ENCODE peak calls at places on chromosome 16, in seven cellular contexts. One of them, this sample, is unnamed.

GRCh38 chr16:2895813-2896212 is 12.8 kb downstream of the FLYWCH2 start:
- DNase-seq in mesenchymal stem cell: peak; percentile 36
- DNase-seq in cardiac muscle cell: no peak
- DNase-seq in stomach: no peak
- DNase-seq in A549: no peak
- DNase-seq in body of pancreas: no peak
- DNase-seq in GM12878: no peak
- DNase-seq in this sample: no peak

GRCh38 chr16:15618392-15618791 is 24.6 kb downstream of the MARF1 start:
- DNase-seq in mesenchymal stem cell: no peak
- DNase-seq in cardiac muscle cell: no peak
- DNase-seq in stomach: no peak
- DNase-seq in A549: no peak
- DNase-seq in body of pancreas: no peak
- DNase-seq in GM12878: no peak
- DNase-seq in this sample: no peak

GRCh38 chr16:61413026-61413425 is 623.2 kb downstream of the CDH8 start:
- DNase-seq in mesenchymal stem cell: no peak
- DNase-seq in cardiac muscle cell: no peak
- DNase-seq in stomach: no peak
- DNase-seq in A549: no peak
- DNase-seq in body of pancreas: no peak
- DNase-seq in GM12878: no peak
- DNase-seq in this sample: no peak

GRCh38 chr16:83968483-83968865 is 430 bp downstream of the NECAB2 start:
- DNase-seq in mesenchymal stem cell: no peak
- DNase-seq in cardiac muscle cell: peak; percentile 50
- DNase-seq in stomach: no peak
- DNase-seq in A549: no peak
- DNase-seq in body of pancreas: no peak
- DNase-seq in GM12878: no peak
- DNase-seq in this sample: no peak

GRCh38 chr16:23182675-23183485 is at the start of gene SCNN1G:
- DNase-seq in mesenchymal stem cell: no peak
- DNase-seq in cardiac muscle cell: peak; percentile 39
- DNase-seq in stomach: peak; percentile 31
- DNase-seq in A549: peak; percentile 25
- DNase-seq in body of pancreas: no peak
- DNase-seq in GM12878: no peak
- DNase-seq in this sample: no peak

GRCh38 chr16:49986351-49987124 is 38.5 kb upstream of the CNEP1R1 start:
- DNase-seq in mesenchymal stem cell: no peak
- DNase-seq in cardiac muscle cell: no peak
- DNase-seq in stomach: peak; percentile 27
- DNase-seq in A549: no peak
- DNase-seq in body of pancreas: no peak
- DNase-seq in GM12878: no peak
- DNase-seq in this sample: no peak

GRCh38 chr16:57258910-57259475 is 13.9 kb downstream of the ARL2BP start:
- DNase-seq in mesenchymal stem cell: no peak
- DNase-seq in cardiac muscle cell: no peak
- DNase-seq in stomach: peak; percentile 21
- DNase-seq in A549: no peak
- DNase-seq in body of pancreas: no peak
- DNase-seq in GM12878: no peak
- DNase-seq in this sample: no peak

GRCh38 chr16:11053916-11054460 is 109.6 kb downstream of the CLEC16A start:
- DNase-seq in mesenchymal stem cell: no peak
- DNase-seq in cardiac muscle cell: no peak
- DNase-seq in stomach: no peak
- DNase-seq in A549: no peak
- DNase-seq in body of pancreas: no peak
- DNase-seq in GM12878: no peak
- DNase-seq in this sample: no peak

GRCh38 chr16:12147681-12148479 is 171.3 kb downstream of the SNX29 start:
- DNase-seq in mesenchymal stem cell: no peak
- DNase-seq in cardiac muscle cell: no peak
- DNase-seq in stomach: no peak
- DNase-seq in A549: no peak
- DNase-seq in body of pancreas: no peak
- DNase-seq in GM12878: no peak
- DNase-seq in this sample: no peak

GRCh38 chr16:89922884-89923639 is at the start of gene TUBB3:
- DNase-seq in mesenchymal stem cell: peak; percentile 84
- DNase-seq in cardiac muscle cell: peak; percentile 87
- DNase-seq in stomach: peak; percentile 69
- DNase-seq in A549: peak; percentile 94
- DNase-seq in body of pancreas: peak; percentile 64
- DNase-seq in GM12878: no peak
- DNase-seq in this sample: peak; percentile 61

GRCh38 chr16:8712589-8713361 is 38.4 kb downstream of the ABAT start:
- DNase-seq in mesenchymal stem cell: no peak
- DNase-seq in cardiac muscle cell: no peak
- DNase-seq in stomach: no peak
- DNase-seq in A549: no peak
- DNase-seq in body of pancreas: peak; percentile 10
- DNase-seq in GM12878: no peak
- DNase-seq in this sample: no peak

GRCh38 chr16:79740153-79740720 is 139.7 kb upstream of the MAF start:
- DNase-seq in mesenchymal stem cell: no peak
- DNase-seq in cardiac muscle cell: no peak
- DNase-seq in stomach: no peak
- DNase-seq in A549: no peak
- DNase-seq in body of pancreas: no peak
- DNase-seq in GM12878: no peak
- DNase-seq in this sample: no peak

GRCh38 chr16:14613991-14614390 is 16.1 kb downstream of the PARN start:
- DNase-seq in mesenchymal stem cell: no peak
- DNase-seq in cardiac muscle cell: no peak
- DNase-seq in stomach: no peak
- DNase-seq in A549: no peak
- DNase-seq in body of pancreas: no peak
- DNase-seq in GM12878: no peak
- DNase-seq in this sample: no peak

GRCh38 chr16:85162478-85163277 is 50.4 kb upstream of the CIBAR2 start:
- DNase-seq in mesenchymal stem cell: peak; percentile 92
- DNase-seq in cardiac muscle cell: no peak
- DNase-seq in stomach: no peak
- DNase-seq in A549: no peak
- DNase-seq in body of pancreas: peak; percentile 27
- DNase-seq in GM12878: no peak
- DNase-seq in this sample: no peak

GRCh38 chr16:87351320-87351698 is 32.3 kb downstream of the FBXO31 start:
- DNase-seq in mesenchymal stem cell: no peak
- DNase-seq in cardiac muscle cell: no peak
- DNase-seq in stomach: no peak
- DNase-seq in A549: no peak
- DNase-seq in body of pancreas: no peak
- DNase-seq in GM12878: no peak
- DNase-seq in this sample: no peak

GRCh38 chr16:67216612-67217490 is 10.1 kb upstream of the TMEM208 start:
- DNase-seq in mesenchymal stem cell: no peak
- DNase-seq in cardiac muscle cell: no peak
- DNase-seq in stomach: peak; percentile 61
- DNase-seq in A549: no peak
- DNase-seq in body of pancreas: peak; percentile 56
- DNase-seq in GM12878: no peak
- DNase-seq in this sample: no peak

GRCh38 chr16:4141604-4142003 is 25.4 kb upstream of the ADCY9 start:
- DNase-seq in mesenchymal stem cell: no peak
- DNase-seq in cardiac muscle cell: no peak
- DNase-seq in stomach: no peak
- DNase-seq in A549: no peak
- DNase-seq in body of pancreas: no peak
- DNase-seq in GM12878: no peak
- DNase-seq in this sample: no peak
- H3K27ac ChIP-seq in mesenchymal stem cell: no peak overlapping the region
- H3K27ac ChIP-seq in cardiac muscle cell: no peak overlapping the region
- H3K27ac ChIP-seq in stomach: no peak overlapping the region
- H3K27ac ChIP-seq in A549: no peak overlapping the region
- H3K27ac ChIP-seq in body of pancreas: no peak overlapping the region
- H3K27ac ChIP-seq in GM12878: no peak overlapping the region
- H3K27ac ChIP-seq in this sample: no peak overlapping the region

GRCh38 chr16:82843606-82844271 is 217.0 kb downstream of the CDH13 start:
- DNase-seq in mesenchymal stem cell: no peak
- DNase-seq in cardiac muscle cell: no peak
- DNase-seq in stomach: no peak
- DNase-seq in A549: no peak
- DNase-seq in body of pancreas: no peak
- DNase-seq in GM12878: no peak
- DNase-seq in this sample: no peak

GRCh38 chr16:82845076-82845475 is 218.3 kb downstream of the CDH13 start:
- DNase-seq in mesenchymal stem cell: no peak
- DNase-seq in cardiac muscle cell: peak; percentile 19
- DNase-seq in stomach: no peak
- DNase-seq in A549: no peak
- DNase-seq in body of pancreas: no peak
- DNase-seq in GM12878: no peak
- DNase-seq in this sample: no peak

GRCh38 chr16:82835487-82836160 is 208.9 kb downstream of the CDH13 start:
- DNase-seq in mesenchymal stem cell: no peak
- DNase-seq in cardiac muscle cell: no peak
- DNase-seq in stomach: no peak
- DNase-seq in A549: no peak
- DNase-seq in body of pancreas: no peak
- DNase-seq in GM12878: no peak
- DNase-seq in this sample: no peak

GRCh38 chr16:82846806-82847205 is 220.0 kb downstream of the CDH13 start:
- DNase-seq in mesenchymal stem cell: no peak
- DNase-seq in cardiac muscle cell: no peak
- DNase-seq in stomach: no peak
- DNase-seq in A549: no peak
- DNase-seq in body of pancreas: no peak
- DNase-seq in GM12878: no peak
- DNase-seq in this sample: no peak

GRCh38 chr16:82841108-82841507 is 214.3 kb downstream of the CDH13 start:
- DNase-seq in mesenchymal stem cell: no peak
- DNase-seq in cardiac muscle cell: no peak
- DNase-seq in stomach: no peak
- DNase-seq in A549: no peak
- DNase-seq in body of pancreas: no peak
- DNase-seq in GM12878: no peak
- DNase-seq in this sample: no peak
- H3K9me3 ChIP-seq in mesenchymal stem cell: peaks cover 11% of the 10 kb centered on the region
- H3K9me3 ChIP-seq in cardiac muscle cell: no peaks in the 10 kb centered on the region
- H3K9me3 ChIP-seq in stomach: no peaks in the 10 kb centered on the region
- H3K9me3 ChIP-seq in A549: no peaks in the 10 kb centered on the region
- H3K9me3 ChIP-seq in body of pancreas: no peaks in the 10 kb centered on the region
- H3K9me3 ChIP-seq in GM12878: no peaks in the 10 kb centered on the region
- H3K9me3 ChIP-seq in this sample: no peaks in the 10 kb centered on the region

DNA sequence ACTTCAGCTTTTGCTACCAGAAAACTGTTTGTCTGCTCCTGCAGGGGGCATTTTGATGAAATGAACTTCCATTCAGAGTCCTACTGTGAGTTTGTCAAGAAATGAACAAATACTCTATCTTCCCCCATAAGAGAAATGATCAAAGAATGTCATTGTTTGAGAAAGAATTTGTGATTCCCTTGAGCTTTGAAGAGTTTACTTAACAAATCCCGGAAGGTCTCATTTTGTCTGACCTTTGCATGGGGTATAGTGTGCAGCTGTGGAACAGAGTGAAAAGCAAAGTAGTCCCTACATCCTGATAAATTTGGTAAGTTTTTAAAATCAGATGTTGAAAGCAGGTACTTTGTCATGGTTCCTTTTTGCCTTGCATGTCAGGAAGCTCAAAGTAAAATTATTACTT is 178.0 kb downstream of the ABCC12 start:
- DNase-seq in mesenchymal stem cell: no peak
- DNase-seq in cardiac muscle cell: no peak
- DNase-seq in stomach: no peak
- DNase-seq in A549: no peak
- DNase-seq in body of pancreas: no peak
- DNase-seq in GM12878: no peak
- DNase-seq in this sample: no peak
- H3K27ac ChIP-seq in mesenchymal stem cell: no peak overlapping the region
- H3K27ac ChIP-seq in cardiac muscle cell: no peak overlapping the region
- H3K27ac ChIP-seq in stomach: no peak overlapping the region
- H3K27ac ChIP-seq in A549: no peak overlapping the region
- H3K27ac ChIP-seq in body of pancreas: no peak overlapping the region
- H3K27ac ChIP-seq in GM12878: no peak overlapping the region
- H3K27ac ChIP-seq in this sample: no peak overlapping the region

GRCh38 chr16:59783191-59783590 is 1049.1 kb upstream of the GOT2 start:
- DNase-seq in mesenchymal stem cell: no peak
- DNase-seq in cardiac muscle cell: no peak
- DNase-seq in stomach: no peak
- DNase-seq in A549: no peak
- DNase-seq in body of pancreas: no peak
- DNase-seq in GM12878: no peak
- DNase-seq in this sample: no peak
- H3K9me3 ChIP-seq in mesenchymal stem cell: peaks cover 10% of the 10 kb centered on the region
- H3K9me3 ChIP-seq in cardiac muscle cell: no peaks in the 10 kb centered on the region
- H3K9me3 ChIP-seq in stomach: no peaks in the 10 kb centered on the region
- H3K9me3 ChIP-seq in A549: peaks cover 2% of the 10 kb centered on the region
- H3K9me3 ChIP-seq in body of pancreas: no peaks in the 10 kb centered on the region
- H3K9me3 ChIP-seq in GM12878: no peaks in the 10 kb centered on the region
- H3K9me3 ChIP-seq in this sample: peaks cover 2% of the 10 kb centered on the region

GRCh38 chr16:53864819-53865491 is 161.0 kb downstream of the FTO start:
- DNase-seq in mesenchymal stem cell: peak; percentile 29
- DNase-seq in cardiac muscle cell: no peak
- DNase-seq in stomach: no peak
- DNase-seq in A549: peak; percentile 4
- DNase-seq in body of pancreas: no peak
- DNase-seq in GM12878: no peak
- DNase-seq in this sample: no peak
- H3K27ac ChIP-seq in mesenchymal stem cell: no peak overlapping the region
- H3K27ac ChIP-seq in cardiac muscle cell: peak overlapping the region; percentile 2
- H3K27ac ChIP-seq in stomach: no peak overlapping the region
- H3K27ac ChIP-seq in A549: peak overlapping the region; percentile 64
- H3K27ac ChIP-seq in body of pancreas: peak overlapping the region; percentile 57
- H3K27ac ChIP-seq in GM12878: no peak overlapping the region
- H3K27ac ChIP-seq in this sample: no peak overlapping the region

This sample was measured in CD4-positive, CD25-positive, alpha-beta regulatory T cell.